ENCODE peak calls at places on chromosomes 11 and 22, in four cellular contexts. One of them, this sample, is unnamed.

GRCh38 chr11:60771146-60771545 is 14.0 kb upstream of the MS4A10 start:
- DNase-seq in C1 segment of cervical spinal cord: no peak
- DNase-seq in B cell: no peak
- DNase-seq in NCI-H2081 treated with DMSO at 0.1 percent for 48 hours: no peak
- DNase-seq in this sample: no peak

GRCh38 chr11:74952752-74953151 is 3.7 kb downstream of the SPCS2 start:
- DNase-seq in C1 segment of cervical spinal cord: no peak
- DNase-seq in B cell: no peak
- DNase-seq in NCI-H2081 treated with DMSO at 0.1 percent for 48 hours: no peak
- DNase-seq in this sample: no peak

GRCh38 chr11:45655831-45656230 is 9.6 kb downstream of the CHST1 start:
- DNase-seq in C1 segment of cervical spinal cord: no peak
- DNase-seq in B cell: no peak
- DNase-seq in NCI-H2081 treated with DMSO at 0.1 percent for 48 hours: no peak
- DNase-seq in this sample: no peak

GRCh38 chr11:62917906-62918502 is 3.2 kb downstream of the CHRM1 start:
- DNase-seq in C1 segment of cervical spinal cord: no peak
- DNase-seq in B cell: no peak
- DNase-seq in NCI-H2081 treated with DMSO at 0.1 percent for 48 hours: no peak
- DNase-seq in this sample: no peak

GRCh38 chr11:14826580-14826979 is 65.5 kb downstream of the CYP2R1 start:
- DNase-seq in C1 segment of cervical spinal cord: no peak
- DNase-seq in B cell: no peak
- DNase-seq in NCI-H2081 treated with DMSO at 0.1 percent for 48 hours: no peak
- DNase-seq in this sample: no peak

GRCh38 chr11:44737222-44737621 is 10.5 kb downstream of the TSPAN18 start:
- DNase-seq in C1 segment of cervical spinal cord: no peak
- DNase-seq in B cell: no peak
- DNase-seq in NCI-H2081 treated with DMSO at 0.1 percent for 48 hours: no peak
- DNase-seq in this sample: no peak

GRCh38 chr22:46770151-46770641 is 7.7 kb downstream of the TBC1D22A start:
- DNase-seq in C1 segment of cervical spinal cord: no peak
- DNase-seq in B cell: no peak
- DNase-seq in NCI-H2081 treated with DMSO at 0.1 percent for 48 hours: no peak
- DNase-seq in this sample: no peak

GRCh38 chr11:42976636-42977217 is 335.1 kb upstream of the API5 start:
- DNase-seq in C1 segment of cervical spinal cord: no peak
- DNase-seq in B cell: no peak
- DNase-seq in NCI-H2081 treated with DMSO at 0.1 percent for 48 hours: no peak
- DNase-seq in this sample: no peak

GRCh38 chr11:85307381-85307780 is 319.8 kb downstream of the DLG2 start:
- DNase-seq in C1 segment of cervical spinal cord: no peak
- DNase-seq in B cell: no peak
- DNase-seq in NCI-H2081 treated with DMSO at 0.1 percent for 48 hours: no peak
- DNase-seq in this sample: no peak

GRCh38 chr11:64226507-64227051 is 505 bp downstream of the NUDT22 start:
- DNase-seq in C1 segment of cervical spinal cord: no peak
- DNase-seq in B cell: peak
- DNase-seq in NCI-H2081 treated with DMSO at 0.1 percent for 48 hours: no peak
- DNase-seq in this sample: peak

GRCh38 chr11:123628936-123629683 is 25.3 kb downstream of the SCN3B start:
- DNase-seq in C1 segment of cervical spinal cord: no peak
- DNase-seq in B cell: no peak
- DNase-seq in NCI-H2081 treated with DMSO at 0.1 percent for 48 hours: no peak
- DNase-seq in this sample: no peak

GRCh38 chr11:8693010-8693551 is 10.5 kb downstream of the RPL27A start:
- DNase-seq in C1 segment of cervical spinal cord: no peak
- DNase-seq in B cell: no peak
- DNase-seq in NCI-H2081 treated with DMSO at 0.1 percent for 48 hours: no peak
- DNase-seq in this sample: no peak

GRCh38 chr22:38941488-38941987 is 15.9 kb upstream of the APOBEC3A start:
- DNase-seq in C1 segment of cervical spinal cord: no peak
- DNase-seq in B cell: peak
- DNase-seq in NCI-H2081 treated with DMSO at 0.1 percent for 48 hours: no peak
- DNase-seq in this sample: no peak

GRCh38 chr11:18721576-18722292 is 4.3 kb downstream of the IGSF22 start:
- DNase-seq in C1 segment of cervical spinal cord: no peak
- DNase-seq in B cell: peak
- DNase-seq in NCI-H2081 treated with DMSO at 0.1 percent for 48 hours: no peak
- DNase-seq in this sample: peak

GRCh38 chr22:46969491-46969890 is 207.0 kb downstream of the TBC1D22A start:
- DNase-seq in C1 segment of cervical spinal cord: no peak
- DNase-seq in B cell: no peak
- DNase-seq in NCI-H2081 treated with DMSO at 0.1 percent for 48 hours: no peak
- DNase-seq in this sample: no peak

GRCh38 chr11:28976801-28977145 is 868.6 kb downstream of the METTL15 start:
- DNase-seq in C1 segment of cervical spinal cord: no peak
- DNase-seq in B cell: no peak
- DNase-seq in NCI-H2081 treated with DMSO at 0.1 percent for 48 hours: no peak
- DNase-seq in this sample: no peak

GRCh38 chr11:117814766-117815261 is 9.7 kb downstream of the FXYD2 start:
- DNase-seq in C1 segment of cervical spinal cord: no peak
- DNase-seq in B cell: peak
- DNase-seq in NCI-H2081 treated with DMSO at 0.1 percent for 48 hours: no peak
- DNase-seq in this sample: peak

GRCh38 chr11:3126901-3127691 is 38.0 kb downstream of the OSBPL5 start:
- DNase-seq in C1 segment of cervical spinal cord: no peak
- DNase-seq in B cell: peak
- DNase-seq in NCI-H2081 treated with DMSO at 0.1 percent for 48 hours: no peak
- DNase-seq in this sample: no peak

This sample was measured in ACHN.